ENCODE peak calls at places on chromosomes 11 and 22, in nine cellular contexts. Q is AG09309; T is stomach; G is breast epithelium; V is foreskin fibroblast; C is CD8-positive, alpha-beta T cell; F is body of pancreas; S is fibroblast of pulmonary artery; U is A549. E is an unnamed sample.

GRCh38 chr11:116981216-116981887 is 116.9 kb downstream of the SIK3 start:
- DNase-seq in Q (no peak), T (no peak), G (no peak), V (no peak), C (no peak), F (no peak), S (no peak), U (no peak), E (no peak)

GRCh38 chr11:31529701-31530100 is 20.1 kb downstream of the ELP4 start:
- DNase-seq in Q (no peak), T (no peak), G (no peak), V (no peak), C (no peak), F (no peak), S (no peak), U (no peak), E (no peak)

GRCh38 chr11:73412308-73412707 is 36.1 kb downstream of the RELT start:
- DNase-seq in Q (no peak), T (no peak), G (no peak), V (no peak), C (no peak), F (no peak), S (peak; percentile 40), U (no peak), E (no peak)

GRCh38 chr11:94315664-94316063 is 11.3 kb downstream of the IZUMO1R start:
- DNase-seq in Q (no peak), T (no peak), G (no peak), V (peak; percentile 19), C (no peak), F (no peak), S (peak; percentile 44), U (no peak), E (no peak)

GRCh38 chr11:14793546-14793945 is 98.5 kb downstream of the CYP2R1 start:
- DNase-seq in Q (no peak), T (no peak), G (no peak), V (no peak), C (no peak), F (no peak), S (peak; percentile 22), U (no peak), E (no peak)

GRCh38 chr11:94762995-94763394 is 5.2 kb upstream of the AMOTL1 start:
- DNase-seq in Q (no peak), T (no peak), G (no peak), V (no peak), C (no peak), F (no peak), S (no peak), U (no peak), E (no peak)

GRCh38 chr11:35165416-35166368 is 26.7 kb downstream of the CD44 start:
- DNase-seq in Q (peak; percentile 71), T (peak; percentile 46), G (no peak), V (peak; percentile 78), C (peak; percentile 81), F (no peak), S (peak; percentile 84), U (peak; percentile 31), E (no peak)

GRCh38 chr11:72353861-72354260 is 80.5 kb downstream of the CLPB start:
- DNase-seq in Q (no peak), T (peak; percentile 28), G (no peak), V (no peak), C (no peak), F (no peak), S (peak; percentile 28), U (peak; percentile 31), E (no peak)

GRCh38 chr11:86303257-86303656 is 1.2 kb downstream of the HIKESHI start:
- DNase-seq in Q (no peak), T (no peak), G (no peak), V (no peak), C (no peak), F (no peak), S (no peak), U (no peak), E (no peak)

GRCh38 chr11:86301742-86302091 is 323 bp upstream of the HIKESHI start:
- DNase-seq in Q (no peak), T (no peak), G (no peak), V (no peak), C (no peak), F (no peak), S (no peak), U (no peak), E (no peak)

DNA sequence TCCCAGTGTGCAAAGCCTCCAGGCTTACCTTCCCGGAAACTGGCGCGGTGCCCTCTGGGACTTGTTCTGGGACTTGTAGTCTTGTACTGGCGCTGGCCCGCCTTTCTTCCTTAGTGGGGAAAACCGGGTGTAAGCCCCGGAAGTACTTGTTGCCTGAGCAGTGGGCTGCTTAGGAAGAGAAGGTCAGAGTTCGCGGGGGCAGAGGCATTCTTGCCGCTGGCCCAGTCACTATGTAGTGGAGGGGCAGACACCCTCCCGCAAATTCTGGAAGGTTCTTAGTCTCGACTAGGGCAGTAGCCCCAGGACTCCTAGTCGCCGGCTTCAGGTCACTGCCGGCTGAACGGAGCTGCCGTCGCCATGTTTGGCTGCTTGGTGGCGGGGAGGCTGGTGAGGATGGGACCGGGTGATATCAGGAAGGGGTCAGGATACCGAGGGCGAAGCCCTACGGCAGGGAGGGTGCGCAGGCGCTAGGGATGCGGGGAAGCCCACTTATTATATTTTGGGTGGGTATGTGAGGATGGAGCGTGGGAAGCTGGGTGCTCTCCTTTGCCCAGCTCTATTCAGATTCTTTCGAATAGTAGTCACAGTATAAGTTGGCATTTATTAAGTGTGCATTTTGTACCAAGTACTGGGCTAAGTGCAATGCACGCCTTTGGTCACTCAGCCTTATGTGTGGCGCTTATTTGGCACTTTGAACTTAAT is at the start of gene HIKESHI:
- DNase-seq in Q (peak; percentile 88), T (peak; percentile 100), G (peak; percentile 100), V (peak; percentile 97), C (peak; percentile 93), F (peak; percentile 99), S (peak; percentile 97), U (peak; percentile 97), E (peak; percentile 92)
- TF ChIP-seq CTCF in Q (no peak), T (no peak), G (no peak), V (no peak), C (no peak), F (peak; percentile 8), S (no peak), U (no peak), E (no peak)

GRCh38 chr11:75598900-75599299 is 36.8 kb downstream of the SERPINH1 start:
- DNase-seq in Q (no peak), T (no peak), G (no peak), V (no peak), C (no peak), F (no peak), S (no peak), U (no peak), E (no peak)

GRCh38 chr11:75596914-75597313 is 34.9 kb downstream of the SERPINH1 start:
- DNase-seq in Q (no peak), T (no peak), G (no peak), V (no peak), C (no peak), F (no peak), S (no peak), U (no peak), E (no peak)

GRCh38 chr11:75595511-75595910 is 33.5 kb downstream of the SERPINH1 start:
- DNase-seq in Q (no peak), T (no peak), G (no peak), V (no peak), C (no peak), F (no peak), S (no peak), U (no peak), E (no peak)

GRCh38 chr11:75598264-75598663 is 36.2 kb downstream of the SERPINH1 start:
- DNase-seq in Q (no peak), T (no peak), G (no peak), V (no peak), C (no peak), F (no peak), S (no peak), U (no peak), E (no peak)

DNA sequence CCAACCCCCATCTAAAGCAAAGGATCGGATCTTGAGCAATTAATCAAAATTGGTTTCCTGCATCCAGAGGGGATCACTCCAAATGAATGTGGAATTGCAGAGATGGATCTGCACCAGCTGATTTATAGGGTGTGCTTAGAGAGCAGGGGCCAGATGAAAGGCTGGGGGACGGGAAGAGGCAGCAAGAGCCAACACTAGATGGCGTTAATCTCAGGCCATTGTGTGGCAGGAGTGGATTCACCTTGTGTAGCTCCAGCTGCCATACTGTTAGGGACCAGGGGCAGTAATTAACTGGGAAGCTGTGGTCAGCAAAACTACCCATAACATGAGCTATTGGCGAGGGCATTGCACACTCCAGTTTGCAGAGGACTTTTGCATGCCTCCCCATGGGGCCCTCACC is 35.6 kb downstream of the SERPINH1 start:
- DNase-seq in Q (no peak), T (no peak), G (no peak), V (no peak), C (no peak), F (no peak), S (peak; percentile 44), U (peak; percentile 48), E (no peak)
- TF ChIP-seq CTCF in Q (peak; percentile 56), T (peak; percentile 23), G (no peak), V (peak; percentile 50), C (no peak), F (no peak), S (peak; percentile 71), U (peak; percentile 58), E (peak; percentile 57)

GRCh38 chr22:41831383-41831782 is 1.5 kb upstream of the SREBF2 start:
- DNase-seq in Q (no peak), T (no peak), G (no peak), V (peak; percentile 30), C (no peak), F (no peak), S (peak; percentile 41), U (no peak), E (no peak)

GRCh38 chr22:41831828-41832552 is 915 bp upstream of the SREBF2 start:
- DNase-seq in Q (no peak), T (no peak), G (no peak), V (no peak), C (no peak), F (no peak), S (no peak), U (no peak), E (no peak)

GRCh38 chr22:41828516-41828915 is 4.4 kb upstream of the SREBF2 start:
- DNase-seq in Q (no peak), T (peak; percentile 34), G (no peak), V (no peak), C (no peak), F (peak; percentile 53), S (no peak), U (no peak), E (no peak)

GRCh38 chr22:41827671-41828070 is 5.2 kb upstream of the SREBF2 start:
- DNase-seq in Q (no peak), T (no peak), G (no peak), V (no peak), C (no peak), F (no peak), S (no peak), U (no peak), E (no peak)

GRCh38 chr22:41830174-41830573 is 2.7 kb upstream of the SREBF2 start:
- DNase-seq in Q (no peak), T (no peak), G (no peak), V (no peak), C (no peak), F (no peak), S (no peak), U (no peak), E (no peak)
- TF ChIP-seq CTCF in Q (no peak), T (no peak), G (no peak), V (no peak), C (no peak), F (no peak), S (no peak), U (no peak), E (no peak)

GRCh38 chr22:32584650-32585049 is 110.0 kb downstream of the FBXO7 start:
- DNase-seq in Q (no peak), T (no peak), G (no peak), V (peak; percentile 41), C (no peak), F (no peak), S (peak; percentile 18), U (no peak), E (no peak)

GRCh38 chr22:32588063-32588462 is 113.5 kb downstream of the FBXO7 start:
- DNase-seq in Q (no peak), T (no peak), G (no peak), V (no peak), C (no peak), F (no peak), S (no peak), U (no peak), E (no peak)

GRCh38 chr22:32587449-32587848 is 112.8 kb downstream of the FBXO7 start:
- DNase-seq in Q (peak; percentile 73), T (no peak), G (no peak), V (no peak), C (no peak), F (peak; percentile 32), S (peak; percentile 62), U (peak; percentile 26), E (no peak)

GRCh38 chr22:32583921-32584335 is 109.3 kb downstream of the FBXO7 start:
- DNase-seq in Q (no peak), T (no peak), G (no peak), V (no peak), C (no peak), F (no peak), S (peak; percentile 27), U (peak; percentile 52), E (no peak)

DNA sequence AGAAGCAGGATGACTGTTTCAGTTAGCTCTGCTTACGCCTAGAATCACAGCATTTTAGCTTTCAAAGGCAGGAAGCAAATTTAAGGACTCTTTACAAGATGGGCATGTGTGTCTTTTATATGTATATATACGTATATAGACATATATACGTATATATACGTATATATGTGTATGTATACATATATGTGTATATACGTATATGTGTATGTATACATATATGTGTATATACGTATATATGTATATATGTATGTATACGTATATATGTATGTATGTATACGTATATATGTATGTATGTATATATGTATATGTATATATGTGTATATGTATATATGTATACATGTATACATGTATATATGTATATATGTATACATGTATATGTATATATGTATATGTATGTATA is 111.1 kb downstream of the FBXO7 start:
- DNase-seq in Q (no peak), T (no peak), G (no peak), V (no peak), C (no peak), F (no peak), S (no peak), U (no peak), E (no peak)
- TF ChIP-seq CTCF in Q (no peak), T (no peak), G (no peak), V (no peak), C (no peak), F (no peak), S (no peak), U (no peak), E (no peak)